ENCODE peak calls at places on chromosomes 3 and 15, in five cellular contexts. One of them, this sample, is unnamed.

GRCh38 chr3:160400631-160401150 is 1.2 kb downstream of the SMC4 start:
- DNase-seq in GM23248: peak
- DNase-seq in GM23338: peak
- DNase-seq in PC-3: peak
- DNase-seq in neural progenitor cell: peak
- DNase-seq in this sample: peak

GRCh38 chr3:56590814-56591213 is 33.8 kb downstream of the CCDC66 start:
- DNase-seq in GM23248: peak
- DNase-seq in GM23338: peak
- DNase-seq in PC-3: peak
- DNase-seq in neural progenitor cell: no peak
- DNase-seq in this sample: no peak

GRCh38 chr3:113222412-113223086 is 11.2 kb downstream of the BOC start:
- DNase-seq in GM23248: peak
- DNase-seq in GM23338: no peak
- DNase-seq in PC-3: no peak
- DNase-seq in neural progenitor cell: no peak
- DNase-seq in this sample: no peak

GRCh38 chr3:106013971-106014370 is 145.2 kb upstream of the CBLB start:
- DNase-seq in GM23248: peak
- DNase-seq in GM23338: no peak
- DNase-seq in PC-3: peak
- DNase-seq in neural progenitor cell: no peak
- DNase-seq in this sample: peak

GRCh38 chr15:74387141-74387541 is 19.7 kb upstream of the CYP11A1 start:
- DNase-seq in GM23248: no peak
- DNase-seq in GM23338: no peak
- DNase-seq in PC-3: no peak
- DNase-seq in neural progenitor cell: no peak
- DNase-seq in this sample: no peak

GRCh38 chr3:128301186-128302023 is 148.1 kb downstream of the EEFSEC start:
- DNase-seq in GM23248: no peak
- DNase-seq in GM23338: no peak
- DNase-seq in PC-3: no peak
- DNase-seq in neural progenitor cell: no peak
- DNase-seq in this sample: no peak

GRCh38 chr15:29670945-29671307 is 151.3 kb downstream of the TJP1 start:
- DNase-seq in GM23248: peak
- DNase-seq in GM23338: no peak
- DNase-seq in PC-3: peak
- DNase-seq in neural progenitor cell: no peak
- DNase-seq in this sample: peak

GRCh38 chr3:14441240-14441919 is 39.0 kb downstream of the SLC6A6 start:
- DNase-seq in GM23248: peak
- DNase-seq in GM23338: no peak
- DNase-seq in PC-3: peak
- DNase-seq in neural progenitor cell: no peak
- DNase-seq in this sample: no peak

GRCh38 chr15:49031764-49032270 is 14.4 kb downstream of the SECISBP2L start:
- DNase-seq in GM23248: peak
- DNase-seq in GM23338: no peak
- DNase-seq in PC-3: no peak
- DNase-seq in neural progenitor cell: no peak
- DNase-seq in this sample: no peak

GRCh38 chr3:45464336-45464809 is 76.0 kb downstream of the LARS2 start:
- DNase-seq in GM23248: no peak
- DNase-seq in GM23338: peak
- DNase-seq in PC-3: no peak
- DNase-seq in neural progenitor cell: peak
- DNase-seq in this sample: no peak

GRCh38 chr15:96108405-96108804 is 222.1 kb upstream of the NR2F2 start:
- DNase-seq in GM23248: no peak
- DNase-seq in GM23338: no peak
- DNase-seq in PC-3: no peak
- DNase-seq in neural progenitor cell: no peak
- DNase-seq in this sample: no peak

GRCh38 chr15:96107922-96108321 is 222.6 kb upstream of the NR2F2 start:
- DNase-seq in GM23248: peak
- DNase-seq in GM23338: no peak
- DNase-seq in PC-3: no peak
- DNase-seq in neural progenitor cell: no peak
- DNase-seq in this sample: no peak

DNA sequence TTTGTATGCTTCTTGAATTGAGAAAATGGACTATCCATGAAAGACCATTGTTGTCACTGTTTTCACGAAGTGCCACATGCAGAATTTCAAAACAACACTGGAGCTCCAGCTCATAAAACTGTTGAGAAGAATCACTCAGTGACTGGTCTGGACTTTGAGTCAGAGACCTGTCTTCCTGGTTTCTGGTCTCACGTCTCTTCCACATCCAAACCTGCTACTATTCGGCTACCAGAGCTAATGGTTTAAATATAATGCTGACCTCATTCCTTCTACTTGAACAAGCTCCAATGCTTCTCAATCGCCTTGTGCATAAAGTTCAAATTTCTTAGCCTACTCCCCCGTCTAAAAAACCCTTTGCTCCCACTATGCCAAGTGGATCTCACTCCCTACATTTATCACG is 227.9 kb upstream of the NR2F2 start:
- DNase-seq in GM23248: no peak
- DNase-seq in GM23338: no peak
- DNase-seq in PC-3: peak
- DNase-seq in neural progenitor cell: no peak
- DNase-seq in this sample: no peak
- H3K4me3 ChIP-seq in GM23248: no peak
- H3K4me3 ChIP-seq in GM23338: no peak
- H3K4me3 ChIP-seq in PC-3: no peak
- H3K4me3 ChIP-seq in neural progenitor cell: no peak
- H3K4me3 ChIP-seq in this sample: no peak

DNA sequence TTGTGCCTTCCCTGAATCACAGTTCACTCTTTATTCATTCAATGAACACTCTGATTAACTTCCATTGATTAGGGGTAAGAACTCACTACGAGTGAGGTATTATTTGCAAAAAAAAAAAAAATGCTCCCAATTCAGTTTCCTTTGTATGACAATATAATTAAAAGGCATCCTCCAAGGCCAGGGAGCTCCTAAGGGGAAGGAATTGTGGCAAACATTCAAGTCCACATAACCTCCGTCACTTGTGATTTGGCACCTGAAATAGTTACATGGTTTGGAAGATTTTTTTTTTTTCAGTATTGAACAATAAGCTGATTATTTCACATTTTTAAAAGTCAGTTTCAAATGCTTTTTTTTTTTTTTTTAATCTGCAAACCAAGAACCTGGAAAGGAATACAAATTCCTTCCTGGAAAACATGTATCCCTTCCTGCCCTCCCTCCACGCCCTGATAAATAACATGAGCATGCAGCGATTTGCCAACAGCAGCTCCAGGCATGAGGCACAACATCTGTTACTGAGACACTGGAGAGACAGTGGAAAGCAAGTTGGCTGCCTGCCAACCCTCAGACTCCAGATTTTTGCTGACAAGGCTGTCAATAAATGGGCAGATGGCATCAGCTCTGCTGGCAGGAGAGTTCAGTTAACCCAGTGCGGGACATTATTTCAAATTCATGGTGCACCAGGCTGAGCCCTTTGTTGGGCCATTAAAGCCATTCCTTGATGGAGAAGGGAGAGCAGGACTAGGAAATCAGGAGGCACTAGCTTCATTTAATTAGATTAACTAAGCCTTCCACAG is 293.5 kb downstream of the MEX3B start:
- DNase-seq in GM23248: peak
- DNase-seq in GM23338: no peak
- DNase-seq in PC-3: peak
- DNase-seq in neural progenitor cell: peak
- DNase-seq in this sample: peak
- TF ChIP-seq EZH2phosphoT487 in GM23248: no peak
- TF ChIP-seq EZH2phosphoT487 in GM23338: no peak
- TF ChIP-seq EZH2phosphoT487 in PC-3: no peak
- TF ChIP-seq EZH2phosphoT487 in neural progenitor cell: no peak
- TF ChIP-seq EZH2phosphoT487 in this sample: no peak

GRCh38 chr3:117628896-117629295 is 919.3 kb downstream of the TUSC7 start:
- DNase-seq in GM23248: peak
- DNase-seq in GM23338: no peak
- DNase-seq in PC-3: peak
- DNase-seq in neural progenitor cell: no peak
- DNase-seq in this sample: peak
- H3K4me3 ChIP-seq in GM23248: no peak
- H3K4me3 ChIP-seq in GM23338: no peak
- H3K4me3 ChIP-seq in PC-3: no peak
- H3K4me3 ChIP-seq in neural progenitor cell: no peak
- H3K4me3 ChIP-seq in this sample: no peak

GRCh38 chr15:65869954-65870871 is 922 bp downstream of the RAB11A start:
- DNase-seq in GM23248: peak
- DNase-seq in GM23338: peak
- DNase-seq in PC-3: peak
- DNase-seq in neural progenitor cell: peak
- DNase-seq in this sample: peak

GRCh38 chr15:65873271-65873670 is 4.0 kb downstream of the RAB11A start:
- DNase-seq in GM23248: no peak
- DNase-seq in GM23338: no peak
- DNase-seq in PC-3: no peak
- DNase-seq in neural progenitor cell: no peak
- DNase-seq in this sample: no peak

GRCh38 chr15:65868546-65869126 is 655 bp upstream of the RAB11A start:
- DNase-seq in GM23248: peak
- DNase-seq in GM23338: peak
- DNase-seq in PC-3: no peak
- DNase-seq in neural progenitor cell: peak
- DNase-seq in this sample: no peak

GRCh38 chr15:65869127-65869953 is at the start of gene RAB11A:
- DNase-seq in GM23248: peak
- DNase-seq in GM23338: peak
- DNase-seq in PC-3: peak
- DNase-seq in neural progenitor cell: peak
- DNase-seq in this sample: peak

DNA sequence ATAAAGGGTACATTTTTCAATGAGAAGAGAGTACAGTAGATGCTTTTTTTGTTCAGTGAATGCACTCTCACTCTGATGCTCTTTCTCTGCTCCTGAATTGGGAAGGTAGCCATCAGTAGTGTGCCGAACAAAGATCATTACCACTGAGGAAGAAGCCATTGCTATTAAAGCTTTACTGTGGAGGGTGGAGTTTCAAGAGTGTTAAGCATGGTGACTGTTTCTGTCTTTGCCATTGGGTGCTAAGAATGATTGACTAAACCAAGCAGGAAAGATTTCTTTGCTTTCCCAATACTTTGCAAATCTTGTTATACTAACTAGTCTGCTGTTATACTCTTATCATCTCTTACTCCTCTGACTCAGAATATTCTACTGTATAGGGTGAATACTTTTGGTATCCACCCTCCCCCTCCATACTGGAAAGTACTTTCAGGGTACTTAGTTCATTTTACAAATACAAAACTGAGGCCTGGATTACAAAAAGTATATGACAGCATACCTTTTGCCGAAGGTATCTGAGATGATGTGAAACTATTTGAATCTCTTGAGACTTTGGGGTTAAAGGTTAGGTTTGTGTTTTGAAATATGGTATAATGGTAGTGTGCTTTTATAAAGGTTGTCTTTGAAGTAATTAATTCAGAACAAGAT is 1.7 kb downstream of the RAB11A start:
- DNase-seq in GM23248: peak
- DNase-seq in GM23338: peak
- DNase-seq in PC-3: peak
- DNase-seq in neural progenitor cell: no peak
- DNase-seq in this sample: peak
- TF ChIP-seq EZH2phosphoT487 in GM23248: no peak
- TF ChIP-seq EZH2phosphoT487 in GM23338: no peak
- TF ChIP-seq EZH2phosphoT487 in PC-3: no peak
- TF ChIP-seq EZH2phosphoT487 in neural progenitor cell: no peak
- TF ChIP-seq EZH2phosphoT487 in this sample: no peak

GRCh38 chr3:129344540-129345220 is 66.0 kb downstream of the HMCES start:
- DNase-seq in GM23248: no peak
- DNase-seq in GM23338: peak
- DNase-seq in PC-3: no peak
- DNase-seq in neural progenitor cell: peak
- DNase-seq in this sample: peak
- H3K4me3 ChIP-seq in GM23248: no peak
- H3K4me3 ChIP-seq in GM23338: peak
- H3K4me3 ChIP-seq in PC-3: no peak
- H3K4me3 ChIP-seq in neural progenitor cell: peak
- H3K4me3 ChIP-seq in this sample: no peak

DNA sequence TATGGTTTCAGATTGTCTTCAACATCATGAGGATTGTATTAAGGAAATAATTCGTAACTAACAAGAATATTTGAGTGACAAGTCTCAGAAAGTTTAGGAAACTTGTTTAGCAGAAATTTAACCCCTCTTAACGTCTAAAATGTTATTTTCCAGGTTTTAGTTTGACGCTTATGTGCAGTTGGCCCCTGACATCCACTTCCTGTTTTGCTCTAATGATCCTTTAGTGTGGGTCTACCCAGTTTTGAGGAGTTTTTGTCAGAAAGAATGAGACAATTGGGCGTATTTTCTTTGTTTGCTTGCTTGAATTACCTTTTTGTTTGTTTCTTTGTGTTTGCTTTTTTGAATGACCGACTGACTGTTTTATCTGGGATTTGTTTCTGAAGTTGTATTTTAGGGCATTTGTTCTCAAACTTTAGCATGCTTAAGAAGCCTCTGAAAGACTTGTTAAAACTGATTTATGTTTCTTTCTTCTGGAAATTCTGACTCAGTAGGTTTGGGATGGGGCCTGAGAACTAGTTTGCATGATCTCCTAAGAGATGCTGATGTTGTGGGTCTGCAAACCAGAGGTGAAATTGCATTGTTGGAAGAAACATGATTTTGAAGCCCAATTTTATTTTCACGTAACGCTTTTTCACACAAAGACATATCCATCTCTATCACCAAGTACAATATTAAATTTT is 20.6 kb downstream of the RBMS3 start:
- DNase-seq in GM23248: no peak
- DNase-seq in GM23338: no peak
- DNase-seq in PC-3: no peak
- DNase-seq in neural progenitor cell: peak
- DNase-seq in this sample: no peak
- TF ChIP-seq EZH2phosphoT487 in GM23248: no peak
- TF ChIP-seq EZH2phosphoT487 in GM23338: no peak
- TF ChIP-seq EZH2phosphoT487 in PC-3: no peak
- TF ChIP-seq EZH2phosphoT487 in neural progenitor cell: no peak
- TF ChIP-seq EZH2phosphoT487 in this sample: no peak